ENCODE peak calls at places on chromosomes 5 and 9, in five cellular contexts. F is left ventricle myocardium inferior, U is nephron progenitor cell, V is fibroblast of pulmonary artery, D is omental fat pad. L is an unnamed sample.
A peak's percentile ranks its signal among the peaks of the same experiment; 100 is the strongest.

GRCh38 chr9:85508616-85509015 is 233.1 kb downstream of the AGTPBP1 start:
- DNase-seq in V (peak; percentile 17), F (no peak), D (no peak), U (no peak), L (no peak)

GRCh38 chr5:151683444-151683843 is 3.3 kb downstream of the SPARC start:
- DNase-seq in F (no peak), U (no peak), V (no peak), D (no peak), L (peak; percentile 3)

GRCh38 chr9:4508246-4508906 is 18.1 kb downstream of the SLC1A1 start:
- DNase-seq in D (no peak), V (peak; percentile 21), U (no peak), F (no peak), L (no peak)

GRCh38 chr5:179411161-179411841 is 66.0 kb upstream of the ADAMTS2 start:
- DNase-seq in U (no peak), F (no peak), D (no peak), V (no peak), L (no peak)

GRCh38 chr9:134936762-134937555 is 19.2 kb upstream of the FCN1 start:
- DNase-seq in D (no peak), F (no peak), V (no peak), U (no peak), L (no peak)

GRCh38 chr9:108022246-108022935 is 532.8 kb upstream of the KLF4 start:
- DNase-seq in V (no peak), F (no peak), D (no peak), U (no peak), L (no peak)

GRCh38 chr9:83059417-83059816 is 3.5 kb downstream of the RASEF start:
- DNase-seq in D (no peak), U (no peak), F (no peak), V (no peak), L (no peak)

GRCh38 chr5:32095261-32095671 is 78.9 kb downstream of the GOLPH3 start:
- DNase-seq in F (no peak), V (no peak), U (no peak), D (no peak), L (no peak)

GRCh38 chr5:135977375-135977928 is 22.7 kb upstream of the LECT2 start:
- DNase-seq in D (no peak), V (peak; percentile 54), U (peak; percentile 78), F (peak; percentile 66), L (peak; percentile 86)

GRCh38 chr5:142959683-142960308 is 189.6 kb downstream of the ARHGAP26 start:
- DNase-seq in V (no peak), D (no peak), F (no peak), U (no peak), L (no peak)

GRCh38 chr9:105157178-105157583 is 87.3 kb upstream of the SLC44A1 start:
- DNase-seq in D (no peak), V (peak; percentile 87), F (peak; percentile 41), U (peak; percentile 51), L (peak; percentile 54)

GRCh38 chr5:25754895-25755294 is 1110.1 kb upstream of the CDH10 start:
- DNase-seq in V (no peak), F (no peak), U (no peak), D (no peak), L (no peak)

GRCh38 chr9:20041717-20042116 is 252.9 kb upstream of the SLC24A2 start:
- DNase-seq in U (no peak), V (no peak), D (no peak), F (no peak), L (no peak)

GRCh38 chr9:128920381-128921058 is at the start of gene PHYHD1:
- DNase-seq in V (peak; percentile 63), U (no peak), F (peak; percentile 81), D (no peak), L (peak; percentile 97)

GRCh38 chr9:110575169-110575568 is 4.4 kb downstream of the SVEP1 start:
- DNase-seq in F (no peak), D (no peak), U (no peak), V (no peak), L (peak; percentile 53)

GRCh38 chr5:132180134-132180745 is 47.4 kb downstream of the P4HA2 start:
- DNase-seq in D (no peak), U (no peak), V (peak; percentile 82), F (no peak), L (no peak)

GRCh38 chr5:95848701-95849100 is 26.2 kb upstream of the GLRX start:
- DNase-seq in U (no peak), F (no peak), D (no peak), V (peak; percentile 66), L (no peak)

GRCh38 chr5:133778636-133779035 is 166.3 kb upstream of the FSTL4 start:
- DNase-seq in F (no peak), U (no peak), V (no peak), D (no peak), L (no peak)

GRCh38 chr9:115164511-115164974 is 46.6 kb upstream of the TNC start:
- DNase-seq in V (peak; percentile 28), D (no peak), U (no peak), F (no peak), L (no peak)

GRCh38 chr5:178650214-178650613 is 23.4 kb upstream of the CLK4 start:
- DNase-seq in U (no peak), V (no peak), D (no peak), F (no peak), L (no peak)

GRCh38 chr5:16574789-16575785 is 41.7 kb downstream of the RETREG1 start:
- DNase-seq in D (no peak), V (peak; percentile 56), U (no peak), F (peak; percentile 38), L (peak; percentile 74)

GRCh38 chr5:91946870-91947269 is 563.8 kb upstream of the ARRDC3 start:
- DNase-seq in V (no peak), U (no peak), D (no peak), F (no peak), L (no peak)

GRCh38 chr9:127930298-127931091 is at the start of gene PIP5KL1:
- DNase-seq in F (peak; percentile 87), D (peak; percentile 70), V (peak; percentile 82), U (peak; percentile 95), L (peak; percentile 76)

DNA sequence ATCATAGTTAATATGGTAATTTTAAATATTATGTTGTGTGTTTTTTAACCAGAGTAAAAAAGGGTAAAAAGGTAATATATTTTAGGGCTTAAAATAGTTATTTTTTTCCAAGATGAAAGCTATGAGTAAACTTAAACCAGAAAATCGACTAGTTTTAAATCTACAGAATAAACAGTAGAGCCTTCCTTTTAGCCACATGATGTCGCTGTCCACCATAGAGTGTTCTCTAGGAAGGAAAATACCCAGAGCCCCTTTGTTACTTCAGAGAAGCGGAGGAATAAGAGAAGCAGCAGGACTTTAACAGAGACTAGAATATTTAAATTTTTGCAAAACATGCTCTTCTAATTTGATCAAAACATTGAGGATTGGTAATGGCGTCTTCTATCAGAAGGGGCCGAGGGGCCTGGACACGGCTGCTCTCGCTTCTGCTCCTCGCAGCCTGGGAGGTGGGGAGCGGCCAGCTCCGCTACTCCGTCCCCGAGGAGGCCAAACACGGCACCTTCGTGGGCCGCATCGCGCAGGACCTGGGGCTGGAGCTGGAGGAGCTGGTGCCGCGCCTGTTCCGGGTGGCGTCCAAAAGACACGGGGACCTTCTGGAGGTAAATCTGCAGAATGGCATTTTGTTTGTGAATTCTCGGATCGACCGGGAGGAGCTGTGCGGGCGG is at the start of gene PCDHA2:
- DNase-seq in V (no peak), U (no peak), D (no peak), F (no peak), L (no peak)
- TF ChIP-seq CTCF in V (no peak), U (peak; percentile 27), D (no peak), F (peak; percentile 22), L (no peak)

DNA sequence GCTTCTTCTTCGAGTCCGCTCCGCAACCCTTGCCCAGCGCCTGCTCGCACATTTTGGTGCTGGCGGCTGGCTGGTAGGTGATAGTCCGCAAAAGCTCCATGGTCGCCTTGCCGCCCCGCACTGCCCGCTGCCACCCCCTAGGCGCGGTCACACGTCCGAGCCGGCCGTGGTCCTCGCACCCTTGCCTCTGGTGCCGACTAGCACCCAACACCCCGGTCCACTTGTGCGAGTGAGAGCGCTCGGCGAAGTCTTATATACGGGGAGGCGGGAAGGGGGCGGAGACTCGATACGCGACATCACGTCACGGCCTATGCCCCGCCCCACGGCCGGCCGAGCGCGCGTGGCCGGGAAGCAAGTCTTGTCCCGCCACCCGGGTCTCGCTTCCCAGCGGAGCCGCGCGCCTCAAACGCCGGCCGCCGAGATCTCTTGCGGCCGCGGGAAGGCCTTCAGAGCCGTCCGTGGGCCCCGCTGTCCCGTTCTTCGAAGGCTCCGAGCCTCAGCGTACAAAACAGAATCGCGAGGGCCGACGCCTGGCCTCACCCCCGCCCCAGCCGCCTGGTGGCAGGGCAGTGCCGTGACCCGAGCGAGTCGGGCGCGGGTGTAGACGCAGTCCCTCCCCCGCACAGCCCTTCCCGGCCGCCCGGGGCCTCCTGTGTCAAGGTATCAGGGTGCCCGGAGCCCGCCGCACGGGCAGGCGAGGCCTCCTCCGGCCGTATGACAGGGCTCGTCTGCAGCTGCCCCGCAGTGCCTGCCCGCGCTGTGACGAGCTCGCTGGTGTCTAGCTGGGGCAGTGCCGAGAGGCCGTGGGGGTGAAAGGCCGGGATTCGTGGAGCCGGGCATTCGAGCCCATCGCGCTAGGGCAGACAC is at the start of gene PLK2:
- DNase-seq in V (peak; percentile 97), F (peak; percentile 95), U (peak; percentile 94), D (peak; percentile 97), L (peak; percentile 93)
- TF ChIP-seq CTCF in V (peak; percentile 23), F (peak; percentile 52), U (no peak), D (no peak), L (no peak)

GRCh38 chr9:72930828-72931227 is 22.0 kb downstream of the ALDH1A1 start:
- DNase-seq in V (no peak), U (no peak), D (no peak), F (no peak), L (no peak)
- TF ChIP-seq CTCF in V (no peak), U (no peak), D (no peak), F (no peak), L (no peak)

GRCh38 chr9:136343884-136344269 is 16.5 kb downstream of the GPSM1 start:
- DNase-seq in D (no peak), F (no peak), V (no peak), U (no peak), L (no peak)

GRCh38 chr9:136346927-136347465 is 16.5 kb downstream of the DNLZ start:
- DNase-seq in U (no peak), D (no peak), V (no peak), F (no peak), L (no peak)

GRCh38 chr9:136346157-136346481 is 17.4 kb downstream of the DNLZ start:
- DNase-seq in V (no peak), D (no peak), U (no peak), F (no peak), L (no peak)

GRCh38 chr9:136344544-136345280 is 17.4 kb downstream of the GPSM1 start:
- DNase-seq in V (no peak), D (no peak), F (no peak), U (no peak), L (no peak)

DNA sequence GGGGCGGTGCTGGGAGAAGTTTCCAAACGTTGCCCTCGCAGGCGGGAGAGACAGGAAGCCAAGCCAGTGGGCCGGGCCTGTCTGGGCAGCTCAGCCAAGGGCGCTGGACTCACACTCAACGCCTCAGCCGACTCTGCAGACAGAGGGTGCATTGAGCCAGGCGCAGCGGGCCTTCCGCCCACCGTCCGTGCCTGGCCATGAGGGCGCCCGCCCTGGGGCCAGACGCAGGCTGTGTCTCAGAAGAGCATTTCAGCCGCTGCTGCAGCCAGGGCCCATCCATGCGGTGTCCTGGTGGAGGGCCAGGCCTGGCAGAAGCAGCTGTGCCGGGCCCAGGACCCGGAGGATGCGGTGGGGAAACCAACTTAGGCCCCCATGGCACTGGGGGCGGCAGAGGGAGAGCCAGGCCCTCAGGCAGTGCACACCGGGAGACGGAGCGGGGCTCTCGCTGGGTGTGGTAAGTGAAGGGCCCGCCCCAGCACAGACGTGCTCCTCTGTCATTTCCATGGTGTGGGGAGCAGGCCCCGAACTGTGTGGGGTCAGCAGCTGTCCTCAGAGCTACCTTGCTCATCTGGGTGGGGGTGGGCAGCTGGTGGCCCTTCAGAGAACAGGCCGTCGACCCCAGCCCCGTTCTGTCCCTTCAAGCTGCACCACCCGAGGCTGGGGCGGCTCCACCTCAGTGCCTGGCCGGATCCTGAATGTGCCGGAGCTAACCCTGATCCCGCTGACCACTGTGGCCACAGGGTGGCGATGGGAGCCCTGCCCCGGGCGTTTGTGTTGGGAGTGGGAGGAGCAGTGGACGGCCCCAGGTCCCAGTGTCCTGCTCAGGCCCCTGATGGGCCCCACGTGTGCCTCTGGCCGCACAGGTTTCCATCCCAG is 18.0 kb downstream of the DNLZ start:
- DNase-seq in F (peak; percentile 77), D (no peak), U (peak; percentile 74), V (peak; percentile 40), L (peak; percentile 89)
- TF ChIP-seq CTCF in F (peak; percentile 68), D (no peak), U (peak; percentile 40), V (peak; percentile 45), L (peak; percentile 46)